ENCODE peak calls at places on chromosome 7, in five cellular contexts. W, B, X, F and Z are unnamed samples.

GRCh38 chr7:155872678-155873369 is 60.6 kb upstream of the SHH start:
- DNase-seq in F (no peak), X (no peak), W (no peak), B (no peak), Z (no peak)

GRCh38 chr7:179209-179681 is 13.1 kb upstream of the FAM20C start:
- DNase-seq in W (no peak), F (no peak), B (no peak), X (no peak), Z (no peak)

GRCh38 chr7:108178393-108178792 is 48.2 kb upstream of the LAMB4 start:
- DNase-seq in F (no peak), W (no peak), B (no peak), X (no peak), Z (no peak)

GRCh38 chr7:127930341-127931328 is 100.6 kb downstream of the LRRC4 start:
- DNase-seq in X (no peak), B (peak; percentile 42), F (no peak), W (no peak), Z (no peak)

GRCh38 chr7:139515266-139515665 is 8.2 kb upstream of the CLEC2L start:
- DNase-seq in F (no peak), X (no peak), B (no peak), W (peak; percentile 66), Z (no peak)

GRCh38 chr7:84454174-84454959 is 259.8 kb upstream of the SEMA3A start:
- DNase-seq in X (no peak), F (no peak), W (no peak), B (no peak), Z (peak; percentile 43)

GRCh38 chr7:74405191-74405898 is 48.4 kb upstream of the GTF2IRD1 start:
- DNase-seq in W (peak; percentile 91), X (no peak), B (peak; percentile 41), F (no peak), Z (no peak)

GRCh38 chr7:19522486-19522885 is 186.4 kb downstream of the POLR1F start:
- DNase-seq in F (peak; percentile 84), X (no peak), W (no peak), B (no peak), Z (peak; percentile 59)

GRCh38 chr7:16801111-16801542 is 3.7 kb downstream of the AGR2 start:
- DNase-seq in F (peak; percentile 74), X (no peak), B (peak; percentile 43), W (peak; percentile 63), Z (peak; percentile 69)

GRCh38 chr7:155597753-155598140 is 46.7 kb upstream of the RBM33 start:
- DNase-seq in B (no peak), X (no peak), F (peak; percentile 6), W (no peak), Z (peak; percentile 39)

GRCh38 chr7:107982463-107982862 is 20.5 kb downstream of the LAMB1 start:
- DNase-seq in F (no peak), B (no peak), X (no peak), W (no peak), Z (no peak)

GRCh38 chr7:85447004-85447403 is 260.1 kb upstream of the SEMA3D start:
- DNase-seq in F (no peak), B (no peak), X (no peak), W (no peak), Z (no peak)

GRCh38 chr7:22589641-22590141 is 89.7 kb upstream of the STEAP1B start:
- DNase-seq in W (peak; percentile 34), X (no peak), F (peak; percentile 95), B (no peak), Z (peak; percentile 98)

GRCh38 chr7:128398016-128398840 is 11.6 kb downstream of the IMPDH1 start:
- DNase-seq in B (peak; percentile 24), W (peak; percentile 85), X (peak; percentile 75), F (no peak), Z (peak; percentile 53)

GRCh38 chr7:927031-927671 is 27.3 kb downstream of the ADAP1 start:
- DNase-seq in X (peak; percentile 78), W (no peak), B (no peak), F (no peak), Z (no peak)

GRCh38 chr7:18206331-18206730 is 178.7 kb upstream of the PRPS1L1 start:
- DNase-seq in X (no peak), W (no peak), B (no peak), F (no peak), Z (no peak)

GRCh38 chr7:51123322-51124021 is 193.1 kb downstream of the COBL start:
- DNase-seq in W (no peak), X (peak; percentile 73), F (peak; percentile 84), B (no peak), Z (peak; percentile 80)

DNA sequence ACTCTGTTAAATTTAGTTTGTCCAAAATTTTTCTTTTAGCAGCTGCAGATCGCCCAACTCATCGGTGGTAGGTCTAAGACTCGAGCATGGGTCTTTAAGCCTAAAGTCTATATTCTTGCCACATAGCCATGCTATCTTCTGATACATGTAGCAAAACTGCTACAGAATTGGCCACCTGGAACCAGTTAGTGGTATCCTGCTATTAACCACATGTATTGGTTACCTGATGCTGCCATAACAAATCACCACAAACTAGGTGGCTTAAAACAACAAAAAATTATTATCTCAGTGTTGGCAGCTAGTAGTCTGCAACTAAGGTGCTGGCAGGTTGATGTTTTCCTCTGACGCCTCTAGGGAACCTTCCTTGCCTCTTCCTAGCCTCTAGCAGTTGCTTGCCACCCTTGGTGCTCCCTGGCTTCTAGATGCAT is 96.7 kb upstream of the PIK3CG start:
- DNase-seq in F (peak; percentile 32), W (no peak), X (no peak), B (peak; percentile 20), Z (no peak)
- H3K4me3 ChIP-seq in F (no peak overlapping the region), W (no peak overlapping the region), X (no peak overlapping the region), B (peak overlapping the region; percentile 57), Z (peak overlapping the region; percentile 6)

GRCh38 chr7:78605131-78605530 is 806.6 kb downstream of the PHTF2 start:
- DNase-seq in B (no peak), W (no peak), F (peak; percentile 7), X (no peak), Z (peak; percentile 18)

GRCh38 chr7:78609281-78609680 is 810.7 kb downstream of the PHTF2 start:
- DNase-seq in X (no peak), B (no peak), F (no peak), W (no peak), Z (no peak)

GRCh38 chr7:78601728-78602127 is 803.2 kb downstream of the PHTF2 start:
- DNase-seq in B (no peak), W (no peak), X (no peak), F (no peak), Z (no peak)

DNA sequence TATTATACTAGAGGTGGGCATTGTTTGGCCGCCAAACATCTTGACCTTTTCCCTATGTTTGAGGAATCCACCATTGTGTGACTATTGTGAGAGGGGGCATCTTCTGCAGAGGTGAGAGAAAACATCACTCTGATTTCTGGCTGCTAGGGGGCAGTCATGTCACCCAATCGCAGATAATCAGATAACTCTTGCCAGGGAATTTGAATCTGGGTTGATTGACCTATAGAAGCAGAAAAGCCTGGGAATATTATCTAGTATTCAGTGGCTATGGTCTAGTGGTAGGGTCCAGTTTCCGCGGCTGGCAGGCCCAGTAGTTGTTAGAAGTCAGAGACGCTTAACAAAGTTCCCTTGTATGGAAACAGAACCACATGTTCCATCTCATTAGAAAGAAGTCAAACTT is 808.5 kb downstream of the PHTF2 start:
- DNase-seq in F (no peak), W (peak; percentile 74), B (peak; percentile 3), X (no peak), Z (no peak)
- TF ChIP-seq CTCF in F (no peak), W (peak; percentile 79), B (peak; percentile 68), X (peak; percentile 54), Z (no peak)

GRCh38 chr7:151936207-151936606 is 20.0 kb upstream of the GALNTL5 start:
- DNase-seq in B (peak; percentile 45), X (no peak), F (no peak), W (no peak), Z (no peak)
- H3K4me3 ChIP-seq in B (peak overlapping the region; percentile 22), X (no peak overlapping the region), F (no peak overlapping the region), W (no peak overlapping the region), Z (no peak overlapping the region)

GRCh38 chr7:13894956-13895355 is 94.5 kb downstream of the ETV1 start:
- DNase-seq in X (no peak), F (no peak), B (no peak), W (no peak), Z (no peak)
- TF ChIP-seq CTCF in X (no peak), F (no peak), B (no peak), W (peak; percentile 16), Z (no peak)

GRCh38 chr7:45918556-45918955 is 2.5 kb downstream of the IGFBP3 start:
- DNase-seq in F (no peak), X (no peak), W (no peak), B (no peak), Z (no peak)

GRCh38 chr7:45919231-45919825 is 1.7 kb downstream of the IGFBP3 start:
- DNase-seq in F (no peak), W (no peak), X (no peak), B (no peak), Z (peak; percentile 20)

GRCh38 chr7:45921381-45921698 is 268 bp upstream of the IGFBP3 start:
- DNase-seq in B (no peak), F (no peak), X (no peak), W (no peak), Z (no peak)

GRCh38 chr7:45920543-45921380 is at the start of gene IGFBP3:
- DNase-seq in X (peak; percentile 66), F (peak; percentile 64), W (peak; percentile 85), B (no peak), Z (peak; percentile 57)

GRCh38 chr7:45919947-45920542 is 1.0 kb downstream of the IGFBP3 start:
- DNase-seq in W (no peak), X (no peak), B (no peak), F (peak; percentile 6), Z (peak; percentile 22)
- H3K4me3 ChIP-seq in W (peak overlapping the region; percentile 77), X (peak overlapping the region; percentile 48), B (no peak overlapping the region), F (peak overlapping the region; percentile 59), Z (peak overlapping the region; percentile 72)

GRCh38 chr7:123070702-123071286 is 75.3 kb upstream of the TAS2R16 start:
- DNase-seq in X (no peak), B (peak; percentile 16), W (peak; percentile 54), F (no peak), Z (peak; percentile 16)
- TF ChIP-seq CTCF in X (no peak), B (peak; percentile 78), W (peak; percentile 70), F (peak; percentile 41), Z (peak; percentile 45)

GRCh38 chr7:36995776-36996175 is 271.5 kb upstream of the AOAH start:
- DNase-seq in W (no peak), B (no peak), X (no peak), F (no peak), Z (no peak)

GRCh38 chr7:36999851-37000480 is 275.7 kb upstream of the AOAH start:
- DNase-seq in B (no peak), X (no peak), F (peak; percentile 44), W (no peak), Z (peak; percentile 25)

GRCh38 chr7:36994456-36995112 is 270.3 kb upstream of the AOAH start:
- DNase-seq in W (no peak), F (peak; percentile 12), B (no peak), X (no peak), Z (no peak)

DNA sequence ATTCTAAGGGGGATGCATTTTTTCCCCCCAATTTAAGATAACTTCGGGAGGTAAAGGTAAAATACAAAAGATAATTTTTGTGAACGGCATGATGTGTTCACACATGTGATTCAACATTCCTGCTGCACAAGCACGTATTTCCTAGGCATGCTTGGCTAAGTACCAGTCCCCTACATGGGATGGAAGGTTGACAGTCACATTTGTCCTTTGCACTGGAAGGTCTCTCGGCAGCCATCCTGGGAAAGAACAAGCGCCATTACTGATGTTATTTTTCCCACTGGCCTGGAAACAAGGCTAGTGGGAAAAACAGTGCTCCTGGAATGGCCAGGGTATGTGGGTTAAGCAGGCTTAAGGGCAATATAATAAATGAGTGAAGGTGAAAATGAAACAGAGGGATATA is 276.2 kb upstream of the AOAH start:
- DNase-seq in B (no peak), W (no peak), F (no peak), X (no peak), Z (no peak)
- H3K4me3 ChIP-seq in B (no peak overlapping the region), W (no peak overlapping the region), F (no peak overlapping the region), X (no peak overlapping the region), Z (no peak overlapping the region)